ENCODE peak calls at places on chromosomes 5 and 9, in five cellular contexts. Q, F, N, R and O are unnamed samples.

GRCh38 chr5:94754824-94755223 is 136.4 kb downstream of the SLF1 start:
- DNase-seq in Q (no peak), F (no peak), N (no peak), R (no peak), O (no peak)

GRCh38 chr5:11494340-11494739 is 409.9 kb downstream of the CTNND2 start:
- DNase-seq in Q (no peak), F (peak), N (no peak), R (no peak), O (no peak)

GRCh38 chr9:122835313-122835731 is 6.9 kb upstream of the PDCL start:
- DNase-seq in Q (peak), F (no peak), N (no peak), R (peak), O (peak)

GRCh38 chr9:129332581-129332980 is 154.5 kb upstream of the IER5L start:
- DNase-seq in Q (no peak), F (no peak), N (no peak), R (no peak), O (no peak)

GRCh38 chr9:976258-976804 is at the start of gene DMRT3:
- DNase-seq in Q (no peak), F (peak), N (peak), R (peak), O (no peak)

GRCh38 chr9:75979362-75979761 is 88.9 kb downstream of the PCSK5 start:
- DNase-seq in Q (no peak), F (peak), N (no peak), R (peak), O (peak)

GRCh38 chr9:114930063-114930812 is at the start of gene TNFSF8:
- DNase-seq in Q (peak), F (no peak), N (no peak), R (no peak), O (peak)

GRCh38 chr5:132576123-132576522 is 19.3 kb downstream of the RAD50 start:
- DNase-seq in Q (no peak), F (no peak), N (no peak), R (no peak), O (no peak)

GRCh38 chr5:82416506-82416905 is 138.4 kb upstream of the RPS23 start:
- DNase-seq in Q (no peak), F (no peak), N (no peak), R (no peak), O (no peak)

GRCh38 chr5:67588389-67588788 is 391.8 kb upstream of the CD180 start:
- DNase-seq in Q (no peak), F (no peak), N (no peak), R (no peak), O (no peak)

GRCh38 chr9:14356376-14356775 is 42.4 kb upstream of the NFIB start:
- DNase-seq in Q (no peak), F (peak), N (no peak), R (no peak), O (no peak)

GRCh38 chr9:96449522-96449843 is 486 bp upstream of the HABP4 start:
- DNase-seq in Q (no peak), F (no peak), N (no peak), R (peak), O (no peak)

GRCh38 chr5:167352801-167353200 is 938.6 kb upstream of the WWC1 start:
- DNase-seq in Q (no peak), F (no peak), N (no peak), R (no peak), O (peak)

GRCh38 chr9:113164536-113165300 is 13.9 kb downstream of the SLC31A2 start:
- DNase-seq in Q (no peak), F (no peak), N (no peak), R (no peak), O (no peak)

GRCh38 chr9:33187519-33188218 is 20.5 kb upstream of the B4GALT1 start:
- DNase-seq in Q (no peak), F (peak), N (no peak), R (peak), O (no peak)

GRCh38 chr5:34749431-34749872 is 89.5 kb upstream of the TTC23L start:
- DNase-seq in Q (no peak), F (no peak), N (no peak), R (no peak), O (no peak)

GRCh38 chr9:134955156-134955555 is 37.4 kb upstream of the FCN1 start:
- DNase-seq in Q (no peak), F (peak), N (no peak), R (peak), O (no peak)

GRCh38 chr9:71303351-71303750 is 181.9 kb upstream of the TRPM3 start:
- DNase-seq in Q (no peak), F (peak), N (no peak), R (no peak), O (no peak)

GRCh38 chr9:126611188-126611587 is 2.5 kb upstream of the LMX1B start:
- DNase-seq in Q (no peak), F (no peak), N (no peak), R (peak), O (no peak)

GRCh38 chr5:125485003-125485641 is 738.7 kb upstream of the ZNF608 start:
- DNase-seq in Q (no peak), F (peak), N (peak), R (no peak), O (no peak)

GRCh38 chr5:34735436-34736426 is 79.6 kb downstream of the RAI14 start:
- DNase-seq in Q (no peak), F (peak), N (no peak), R (no peak), O (no peak)

GRCh38 chr5:154095819-154096380 is 57.1 kb downstream of the MFAP3 start:
- DNase-seq in Q (no peak), F (no peak), N (no peak), R (no peak), O (no peak)

GRCh38 chr5:124841829-124842712 is 95.6 kb upstream of the ZNF608 start:
- DNase-seq in Q (no peak), F (no peak), N (no peak), R (no peak), O (no peak)

GRCh38 chr9:7216004-7216821 is 458.4 kb downstream of the KDM4C start:
- DNase-seq in Q (no peak), F (no peak), N (no peak), R (no peak), O (no peak)

GRCh38 chr5:148452499-148453193 is 68.9 kb downstream of the FBXO38 start:
- DNase-seq in Q (no peak), F (no peak), N (no peak), R (no peak), O (no peak)

GRCh38 chr5:167050568-167051214 is 1240.8 kb upstream of the WWC1 start:
- DNase-seq in Q (no peak), F (no peak), N (no peak), R (no peak), O (no peak)

GRCh38 chr5:79878721-79879336 is 112.2 kb downstream of the MTX3 start:
- DNase-seq in Q (no peak), F (peak), N (no peak), R (peak), O (peak)

GRCh38 chr5:87151547-87151946 is 116.1 kb upstream of the RASA1 start:
- DNase-seq in Q (no peak), F (peak), N (no peak), R (no peak), O (no peak)

GRCh38 chr9:88535932-88536324 is 950 bp downstream of the NXNL2 start:
- DNase-seq in Q (no peak), F (peak), N (no peak), R (no peak), O (no peak)

GRCh38 chr9:14372437-14373318 is 58.7 kb upstream of the NFIB start:
- DNase-seq in Q (no peak), F (no peak), N (no peak), R (peak), O (no peak)

GRCh38 chr5:69136296-69136695 is 30.7 kb upstream of the CCNB1 start:
- DNase-seq in Q (no peak), F (no peak), N (no peak), R (no peak), O (no peak)

GRCh38 chr5:53170748-53171349 is 61.3 kb upstream of the MOCS2 start:
- DNase-seq in Q (no peak), F (peak), N (peak), R (no peak), O (peak)

GRCh38 chr9:133737071-133737773 is 930 bp downstream of the SARDH start:
- DNase-seq in Q (no peak), F (peak), N (no peak), R (no peak), O (no peak)

GRCh38 chr9:77876091-77876490 is 155.5 kb downstream of the GNAQ start:
- DNase-seq in Q (no peak), F (no peak), N (no peak), R (peak), O (no peak)

GRCh38 chr5:37810311-37810710 is 29.5 kb downstream of the GDNF start:
- DNase-seq in Q (no peak), F (peak), N (no peak), R (no peak), O (no peak)

GRCh38 chr5:6455571-6456200 is 7.0 kb downstream of the UBE2QL1 start:
- DNase-seq in Q (peak), F (no peak), N (no peak), R (peak), O (no peak)

GRCh38 chr9:21317956-21318923 is 13.1 kb upstream of the IFNA5 start:
- DNase-seq in Q (no peak), F (no peak), N (peak), R (peak), O (no peak)

GRCh38 chr9:90972057-90972456 is 170.4 kb downstream of the SYK start:
- DNase-seq in Q (no peak), F (peak), N (no peak), R (no peak), O (no peak)

GRCh38 chr5:59020611-59021285 is 437.9 kb downstream of the RAB3C start:
- DNase-seq in Q (no peak), F (no peak), N (no peak), R (no peak), O (no peak)

GRCh38 chr5:151251001-151251551 is 1.9 kb upstream of the GM2A start:
- DNase-seq in Q (no peak), F (no peak), N (no peak), R (no peak), O (peak)
- H3K4me3 ChIP-seq in Q (no peak), F (no peak), N (no peak), R (no peak), O (no peak)

DNA sequence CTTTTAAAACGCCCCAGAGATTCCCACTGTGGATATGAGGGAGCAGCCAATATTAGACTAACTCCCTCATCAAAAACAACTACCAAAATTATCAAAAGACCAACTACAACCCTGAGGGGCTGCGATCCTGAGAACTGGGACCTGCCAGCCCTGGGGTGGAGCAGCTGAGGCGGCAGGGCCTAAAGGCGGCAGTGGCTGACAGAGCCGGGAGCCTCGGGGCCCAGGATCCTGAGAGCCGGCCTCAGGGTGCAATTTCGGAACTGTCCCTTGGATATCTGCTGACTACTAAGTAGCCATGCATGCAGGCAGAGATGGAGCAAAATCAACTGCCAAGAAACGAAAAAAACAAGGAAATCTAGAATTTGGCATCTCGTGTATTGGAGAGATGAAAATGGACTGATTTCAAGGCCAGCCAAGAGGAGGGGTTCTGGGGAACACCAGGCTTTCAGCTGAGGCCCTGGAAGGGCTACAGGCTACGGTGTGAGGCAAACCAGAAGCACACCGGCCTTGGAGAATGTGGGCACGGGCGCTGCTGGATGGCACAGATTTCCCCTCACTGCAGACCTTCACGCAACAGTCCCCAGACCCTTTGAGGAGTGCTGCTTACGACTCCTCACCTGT is 63.6 kb upstream of the UBAC1 start:
- DNase-seq in Q (no peak), F (peak), N (no peak), R (no peak), O (no peak)
- H3K4me3 ChIP-seq in Q (no peak), F (no peak), N (no peak), R (no peak), O (no peak)

GRCh38 chr5:176180781-176181180 is 57.4 kb upstream of the SIMC1 start:
- DNase-seq in Q (no peak), F (no peak), N (no peak), R (no peak), O (no peak)
- H3K4me3 ChIP-seq in Q (no peak), F (no peak), N (no peak), R (no peak), O (no peak)

GRCh38 chr5:100777680-100778281 is 125.3 kb downstream of the ST8SIA4 start:
- DNase-seq in Q (no peak), F (peak), N (no peak), R (no peak), O (peak)
- H3K4me3 ChIP-seq in Q (no peak), F (peak), N (no peak), R (no peak), O (no peak)

GRCh38 chr9:6106576-6107339 is 91.3 kb upstream of the RANBP6 start:
- DNase-seq in Q (no peak), F (peak), N (peak), R (peak), O (peak)
- H3K4me3 ChIP-seq in Q (no peak), F (peak), N (no peak), R (no peak), O (no peak)

GRCh38 chr9:137477778-137478612 is 18.9 kb upstream of the NSMF start:
- DNase-seq in Q (no peak), F (peak), N (no peak), R (no peak), O (no peak)
- H3K4me3 ChIP-seq in Q (no peak), F (no peak), N (no peak), R (no peak), O (no peak)

GRCh38 chr5:150488519-150489357 is 19.2 kb upstream of the NDST1 start:
- DNase-seq in Q (no peak), F (peak), N (no peak), R (no peak), O (no peak)
- H3K4me3 ChIP-seq in Q (no peak), F (peak), N (no peak), R (no peak), O (no peak)

GRCh38 chr5:32613050-32613672 is 27.8 kb downstream of the SUB1 start:
- DNase-seq in Q (peak), F (peak), N (peak), R (peak), O (peak)
- H3K4me3 ChIP-seq in Q (no peak), F (no peak), N (no peak), R (no peak), O (no peak)

GRCh38 chr5:96431376-96432244 is 1.4 kb downstream of the PCSK1 start:
- DNase-seq in Q (no peak), F (peak), N (no peak), R (no peak), O (no peak)
- H3K4me3 ChIP-seq in Q (no peak), F (peak), N (peak), R (peak), O (no peak)